ENCODE peak calls at places on chromosomes 6 and 20, in nine cellular contexts. C is HCT116, B is mesendoderm, M is RWPE1, G is body of pancreas, P is cardiac muscle cell, E is caudate nucleus, O is sigmoid colon, W is H9. S is an unnamed sample.

GRCh38 chr6:73878403-73878802 is 182.4 kb downstream of the CD109 start:
- DNase-seq in E (no peak), W (no peak), O (no peak), B (no peak), M (no peak), G (no peak), C (no peak), P (no peak), S (no peak)

GRCh38 chr6:99426454-99426762 is 1.3 kb upstream of the PNISR start:
- DNase-seq in E (no peak), M (no peak), C (no peak), B (peak), G (no peak), O (no peak), W (no peak), P (no peak), S (no peak)

GRCh38 chr6:135192256-135193174 is 11.4 kb downstream of the MYB start:
- DNase-seq in C (no peak), W (no peak), O (no peak), B (no peak), M (no peak), E (no peak), G (no peak), P (no peak), S (no peak)

GRCh38 chr6:43772571-43773049 is 2.6 kb downstream of the VEGFA start:
- DNase-seq in G (peak), W (peak), O (peak), C (no peak), B (peak), M (no peak), E (no peak), P (peak), S (peak)

GRCh38 chr6:148776321-148776966 is 29.6 kb downstream of the UST start:
- DNase-seq in M (peak), B (no peak), W (no peak), G (no peak), C (no peak), O (no peak), P (no peak), E (no peak), S (no peak)

GRCh38 chr6:154882107-154882506 is 113.0 kb upstream of the TIAM2 start:
- DNase-seq in G (no peak), B (no peak), M (peak), C (no peak), P (no peak), E (no peak), O (no peak), W (no peak), S (no peak)

GRCh38 chr20:49871391-49871948 is 43.9 kb downstream of the SPATA2 start:
- DNase-seq in G (no peak), P (no peak), E (no peak), M (no peak), C (no peak), O (no peak), B (no peak), W (no peak), S (no peak)

GRCh38 chr20:2742934-2743559 is 50.5 kb downstream of the EBF4 start:
- DNase-seq in M (peak), W (peak), C (peak), O (peak), B (peak), P (peak), E (peak), G (peak), S (peak)

GRCh38 chr6:128932061-128932460 is 49.1 kb downstream of the LAMA2 start:
- DNase-seq in C (no peak), P (no peak), M (peak), G (no peak), O (no peak), W (no peak), E (no peak), B (peak), S (no peak)

GRCh38 chr20:38724603-38725457 is 544 bp downstream of the SLC32A1 start:
- DNase-seq in C (no peak), O (no peak), G (no peak), E (peak), B (peak), M (no peak), P (no peak), W (peak), S (no peak)

GRCh38 chr6:10567256-10568041 is 46.3 kb downstream of the GCNT2 start:
- DNase-seq in W (no peak), P (no peak), G (no peak), E (no peak), B (peak), C (no peak), O (no peak), M (no peak), S (peak)

GRCh38 chr20:10605547-10606195 is 68.1 kb downstream of the JAG1 start:
- DNase-seq in M (no peak), C (no peak), W (no peak), E (no peak), P (no peak), B (no peak), G (no peak), O (no peak), S (no peak)

GRCh38 chr6:5132741-5133140 is 47.6 kb downstream of the PPP1R3G start:
- DNase-seq in G (peak), W (peak), M (no peak), O (peak), E (peak), P (no peak), B (peak), C (no peak), S (no peak)

GRCh38 chr6:141562181-141562800 is 570.4 kb upstream of the GJE1 start:
- DNase-seq in O (peak), B (peak), E (no peak), C (no peak), M (no peak), G (no peak), P (peak), W (peak), S (no peak)

GRCh38 chr6:170254315-170255213 is 36.3 kb downstream of the DLL1 start:
- DNase-seq in M (no peak), C (no peak), G (no peak), O (peak), B (no peak), E (no peak), P (no peak), W (no peak), S (no peak)

GRCh38 chr20:52676282-52676995 is 295.7 kb upstream of the TSHZ2 start:
- DNase-seq in M (no peak), G (no peak), W (peak), O (no peak), C (no peak), P (no peak), B (peak), E (no peak), S (no peak)

GRCh38 chr20:56324806-56325205 is 34.0 kb upstream of the FAM210B start:
- DNase-seq in C (no peak), O (no peak), G (no peak), E (no peak), W (no peak), M (no peak), B (no peak), P (no peak), S (no peak)

GRCh38 chr6:148682252-148682651 is 64.6 kb upstream of the UST start:
- DNase-seq in W (no peak), O (no peak), B (no peak), G (no peak), P (no peak), E (no peak), M (no peak), C (no peak), S (no peak)

GRCh38 chr6:150894935-150895686 is 29.6 kb downstream of the MTHFD1L start:
- DNase-seq in W (no peak), B (no peak), C (no peak), E (no peak), G (no peak), P (peak), M (peak), O (peak), S (no peak)

GRCh38 chr6:53497905-53498304 is 47.0 kb downstream of the GCLC start:
- DNase-seq in E (no peak), C (no peak), M (no peak), B (no peak), P (no peak), O (no peak), W (no peak), G (no peak), S (no peak)

GRCh38 chr20:19252670-19253120 is 40.3 kb downstream of the SLC24A3 start:
- DNase-seq in W (no peak), B (no peak), O (peak), C (no peak), M (peak), P (no peak), E (no peak), G (no peak), S (no peak)

GRCh38 chr6:156752666-156753301 is 24.4 kb upstream of the ARID1B start:
- DNase-seq in B (peak), C (no peak), W (peak), E (no peak), M (no peak), O (no peak), P (no peak), G (peak), S (no peak)

GRCh38 chr6:11921017-11921438 is 91.1 kb upstream of the HIVEP1 start:
- DNase-seq in G (no peak), E (no peak), P (peak), O (peak), B (peak), M (peak), W (peak), C (peak), S (peak)

GRCh38 chr20:63980806-63981728 is at the start of gene PRPF6:
- DNase-seq in O (peak), M (peak), W (peak), G (peak), C (peak), P (peak), B (peak), E (peak), S (peak)

GRCh38 chr6:43070028-43070632 is 6.0 kb upstream of the PTK7 start:
- DNase-seq in G (no peak), W (no peak), P (peak), B (peak), O (no peak), M (peak), E (no peak), C (peak), S (peak)

GRCh38 chr6:163571730-163572129 is 157.2 kb downstream of the QKI start:
- DNase-seq in E (no peak), O (no peak), W (no peak), B (no peak), P (no peak), G (no peak), M (no peak), C (no peak), S (no peak)

GRCh38 chr20:49187330-49188100 is 619 bp downstream of the STAU1 start:
- DNase-seq in P (peak), E (peak), O (peak), W (peak), G (peak), M (peak), C (no peak), B (peak), S (no peak)

GRCh38 chr6:169939554-169940164 is 188.2 kb downstream of the ERMARD start:
- DNase-seq in W (no peak), O (no peak), P (no peak), B (no peak), G (no peak), E (no peak), M (no peak), C (no peak), S (no peak)

GRCh38 chr6:12286381-12287132 is 3.6 kb upstream of the EDN1 start:
- DNase-seq in O (no peak), P (no peak), E (no peak), G (no peak), C (no peak), B (peak), M (no peak), W (no peak), S (no peak)

GRCh38 chr6:87105823-87106222 is 10.9 kb upstream of the CGA start:
- DNase-seq in M (no peak), W (no peak), B (no peak), E (no peak), G (no peak), P (no peak), O (no peak), C (no peak), S (no peak)

GRCh38 chr6:130769812-130770211 is 57.4 kb upstream of the SMLR1 start:
- DNase-seq in G (no peak), E (no peak), P (no peak), B (no peak), W (no peak), O (no peak), M (no peak), C (no peak), S (no peak)

GRCh38 chr6:20542927-20543602 is 8.8 kb downstream of the CDKAL1 start:
- DNase-seq in C (no peak), B (no peak), M (peak), W (no peak), E (no peak), O (no peak), P (no peak), G (no peak), S (peak)

GRCh38 chr6:90472716-90473115 is 114.2 kb downstream of the MAP3K7 start:
- DNase-seq in C (no peak), M (no peak), P (no peak), G (no peak), O (no peak), E (no peak), W (no peak), B (no peak), S (no peak)

GRCh38 chr6:134267917-134268361 is 50.0 kb downstream of the SGK1 start:
- DNase-seq in M (no peak), C (no peak), B (peak), P (no peak), O (no peak), W (peak), G (no peak), E (peak), S (no peak)

GRCh38 chr20:58714340-58714922 is 21.8 kb downstream of the NPEPL1 start:
- DNase-seq in W (peak), M (no peak), B (no peak), P (no peak), G (no peak), E (no peak), O (no peak), C (no peak), S (no peak)

DNA sequence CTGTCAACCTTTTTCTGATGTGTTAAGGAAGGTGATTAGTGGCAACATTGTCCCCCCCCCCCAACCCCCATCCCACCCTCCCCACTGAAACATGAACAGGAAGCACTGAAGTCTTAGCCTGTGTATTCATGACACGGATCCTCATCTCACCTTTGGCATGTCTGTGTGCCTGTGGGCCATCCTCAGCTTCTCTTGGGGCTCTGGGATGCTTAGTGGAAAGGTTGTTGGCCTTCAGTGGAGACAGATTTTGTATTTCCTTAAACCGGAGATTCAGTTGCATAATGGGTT is 93.6 kb downstream of the RREB1 start:
- DNase-seq in G (no peak), O (no peak), E (no peak), P (no peak), C (no peak), M (no peak), B (no peak), W (no peak), S (no peak)
- H3K27ac ChIP-seq in G (peak), O (no peak), E (no peak), P (no peak), C (no peak), M (peak), B (no peak), W (no peak), S (no peak)

DNA sequence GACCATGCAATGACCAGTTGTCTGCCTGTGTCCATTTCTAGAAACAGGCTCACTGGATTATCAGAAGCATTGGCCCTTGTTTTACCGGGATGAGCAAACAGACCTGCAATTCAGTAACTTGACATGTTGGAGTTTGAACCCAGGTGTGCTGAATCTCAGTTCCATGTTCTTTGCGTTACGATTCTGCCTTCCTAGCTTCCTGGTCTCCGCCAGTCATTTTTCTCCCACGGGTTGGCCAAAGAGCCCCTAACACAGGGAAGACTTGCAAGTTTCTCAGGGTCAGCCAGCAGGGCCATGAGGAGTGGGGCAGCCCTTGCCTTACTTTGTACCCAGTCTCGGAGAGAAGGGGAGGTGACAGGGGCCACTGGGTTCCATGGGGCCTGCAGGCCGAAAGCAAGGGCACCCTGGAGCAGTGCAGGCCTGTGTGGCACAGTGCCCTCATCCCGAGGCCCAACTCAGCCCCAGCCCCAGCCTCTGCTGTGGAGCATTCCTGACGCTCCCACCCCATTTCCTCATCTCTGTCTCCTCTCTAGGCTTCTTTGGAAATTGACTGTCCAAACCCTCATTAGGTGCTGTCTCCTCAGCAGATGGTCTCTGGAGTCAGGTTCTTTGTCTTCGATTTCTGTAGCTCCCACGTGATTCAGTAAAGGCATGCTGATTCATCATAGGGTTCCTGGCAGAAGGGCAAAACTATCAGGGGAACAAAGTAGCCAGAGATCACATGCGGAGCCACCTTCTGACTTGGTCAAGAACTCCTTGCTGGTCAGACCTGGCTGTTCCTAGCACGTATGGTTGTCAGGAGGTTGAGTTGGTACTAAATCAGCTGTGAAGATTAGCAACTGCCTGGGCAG is 23.6 kb downstream of the CDS2 start:
- DNase-seq in G (no peak), C (no peak), E (no peak), P (no peak), M (no peak), W (no peak), B (peak), O (no peak), S (peak)
- H3K27ac ChIP-seq in G (no peak), C (no peak), E (no peak), P (no peak), M (peak), W (no peak), B (no peak), O (no peak), S (peak)

DNA sequence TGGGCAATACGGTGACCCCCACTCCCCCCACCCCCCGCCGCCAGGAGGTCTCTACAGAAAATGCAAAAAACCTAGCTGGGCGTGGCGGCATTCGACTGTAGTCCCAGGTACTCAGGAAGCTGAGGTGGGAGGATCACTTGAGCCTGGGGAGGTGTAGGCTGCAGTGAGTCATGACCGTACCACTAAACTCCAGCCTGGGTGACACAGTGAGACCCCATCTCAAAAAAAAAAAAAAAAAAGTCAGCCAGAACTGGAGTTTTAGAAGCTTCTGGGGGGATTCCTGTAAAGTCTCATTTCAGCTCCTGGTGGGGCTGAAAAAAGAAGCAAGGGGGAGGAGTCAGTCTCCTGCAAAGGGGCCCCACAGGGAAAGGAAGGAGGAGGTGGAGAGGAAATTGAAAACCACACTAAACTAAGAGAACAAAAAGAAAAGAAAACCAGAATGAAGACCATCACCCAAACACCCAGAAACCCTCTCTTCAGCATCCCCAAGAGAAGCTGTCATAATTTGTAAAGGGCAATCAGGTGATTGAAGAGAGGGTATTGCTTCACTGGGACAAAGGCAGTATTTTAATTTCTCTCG is 50.4 kb downstream of the NOL4L start:
- DNase-seq in W (peak), B (peak), G (no peak), C (no peak), M (no peak), O (no peak), E (no peak), P (no peak), S (no peak)
- H3K27ac ChIP-seq in W (no peak), B (no peak), G (no peak), C (no peak), M (no peak), O (no peak), E (no peak), P (no peak), S (no peak)

DNA sequence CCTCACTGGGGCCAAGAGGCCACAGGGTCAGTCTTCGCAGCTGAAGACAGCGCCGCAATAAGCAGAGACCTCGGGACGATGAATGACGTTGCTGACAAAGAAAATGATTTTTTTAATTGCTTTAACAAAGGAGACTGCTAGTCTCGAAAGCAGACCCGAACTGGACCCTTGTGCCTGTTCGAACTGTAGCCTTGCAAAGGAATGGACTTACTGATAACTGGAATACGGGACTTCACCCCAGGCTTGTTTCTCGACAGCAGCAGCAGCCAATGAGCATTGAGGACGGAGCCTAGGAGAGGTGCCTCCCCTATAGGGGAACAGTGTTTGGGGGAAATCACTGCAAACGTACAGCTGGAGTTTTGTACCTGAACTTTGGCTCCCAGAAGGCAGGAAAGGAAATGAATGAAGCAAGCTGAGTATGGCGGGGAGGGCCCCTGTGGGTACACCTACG is 1.3 kb upstream of the TAF4 start:
- DNase-seq in O (no peak), G (no peak), P (peak), C (no peak), W (peak), M (no peak), E (no peak), B (peak), S (no peak)
- H3K27ac ChIP-seq in O (peak), G (peak), P (peak), C (peak), W (no peak), M (peak), E (peak), B (peak), S (peak)

DNA sequence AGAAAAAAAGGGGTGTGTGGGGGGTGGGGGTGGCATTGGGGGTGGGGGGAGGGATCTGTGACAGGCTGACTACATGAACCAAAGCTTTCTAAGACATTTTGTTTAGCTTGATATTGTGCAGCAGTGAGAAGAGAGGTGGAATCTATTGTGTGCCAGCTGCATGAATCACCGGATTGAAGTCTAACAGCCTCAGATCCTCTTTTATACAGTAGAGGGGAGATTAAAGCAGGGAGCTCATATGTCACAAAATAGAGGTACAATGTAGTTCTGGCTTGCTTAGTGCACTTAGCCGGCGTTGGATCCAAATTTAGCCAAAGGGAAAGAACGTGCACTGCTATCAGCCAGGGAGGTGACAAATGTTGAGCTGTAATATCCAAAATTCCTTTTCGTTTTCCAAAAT is 404.2 kb upstream of the CITED2 start:
- DNase-seq in W (no peak), P (peak), G (no peak), B (no peak), E (no peak), M (peak), C (no peak), O (no peak), S (no peak)
- H3K27ac ChIP-seq in W (no peak), P (peak), G (no peak), B (no peak), E (no peak), M (no peak), C (no peak), O (peak), S (no peak)